ENCODE peak calls at places on chromosome 22, in four cellular contexts. One of them, this sample, is unnamed.

GRCh38 chr22:26589845-26590524 is at the start of gene TPST2:
- DNase-seq in HFFc6: peak
- DNase-seq in stimulated activated CD4-positive, alpha-beta T cell treated with anti-CD3 and anti-CD28 coated beads, Interleukin-2, amount 100 ng/mL, for 24 hours: peak
- DNase-seq in NAMALWA: peak
- DNase-seq in this sample: peak

GRCh38 chr22:48440176-48440575 is 1387.5 kb downstream of the BRD1 start:
- DNase-seq in HFFc6: no peak
- DNase-seq in stimulated activated CD4-positive, alpha-beta T cell treated with anti-CD3 and anti-CD28 coated beads, Interleukin-2, amount 100 ng/mL, for 24 hours: no peak
- DNase-seq in NAMALWA: no peak
- DNase-seq in this sample: no peak

GRCh38 chr22:28799125-28799833 is 1.1 kb downstream of the XBP1 start:
- DNase-seq in HFFc6: peak
- DNase-seq in stimulated activated CD4-positive, alpha-beta T cell treated with anti-CD3 and anti-CD28 coated beads, Interleukin-2, amount 100 ng/mL, for 24 hours: peak
- DNase-seq in NAMALWA: peak
- DNase-seq in this sample: no peak

GRCh38 chr22:46308283-46308988 is 11.8 kb downstream of the GTSE1 start:
- DNase-seq in HFFc6: no peak
- DNase-seq in stimulated activated CD4-positive, alpha-beta T cell treated with anti-CD3 and anti-CD28 coated beads, Interleukin-2, amount 100 ng/mL, for 24 hours: no peak
- DNase-seq in NAMALWA: no peak
- DNase-seq in this sample: no peak

GRCh38 chr22:18022851-18023250 is 1.5 kb downstream of the MICAL3 start:
- DNase-seq in HFFc6: no peak
- DNase-seq in stimulated activated CD4-positive, alpha-beta T cell treated with anti-CD3 and anti-CD28 coated beads, Interleukin-2, amount 100 ng/mL, for 24 hours: no peak
- DNase-seq in NAMALWA: no peak
- DNase-seq in this sample: no peak

GRCh38 chr22:38088723-38089473 is 4.9 kb upstream of the SLC16A8 start:
- DNase-seq in HFFc6: no peak
- DNase-seq in stimulated activated CD4-positive, alpha-beta T cell treated with anti-CD3 and anti-CD28 coated beads, Interleukin-2, amount 100 ng/mL, for 24 hours: no peak
- DNase-seq in NAMALWA: no peak
- DNase-seq in this sample: peak

GRCh38 chr22:44638966-44639739 is 62.9 kb upstream of the PRR5 start:
- DNase-seq in HFFc6: peak
- DNase-seq in stimulated activated CD4-positive, alpha-beta T cell treated with anti-CD3 and anti-CD28 coated beads, Interleukin-2, amount 100 ng/mL, for 24 hours: no peak
- DNase-seq in NAMALWA: no peak
- DNase-seq in this sample: no peak

GRCh38 chr22:28155808-28156207 is 236.8 kb upstream of the PITPNB start:
- DNase-seq in HFFc6: no peak
- DNase-seq in stimulated activated CD4-positive, alpha-beta T cell treated with anti-CD3 and anti-CD28 coated beads, Interleukin-2, amount 100 ng/mL, for 24 hours: no peak
- DNase-seq in NAMALWA: no peak
- DNase-seq in this sample: no peak

GRCh38 chr22:46443850-46444389 is 93.5 kb downstream of the CELSR1 start:
- DNase-seq in HFFc6: no peak
- DNase-seq in stimulated activated CD4-positive, alpha-beta T cell treated with anti-CD3 and anti-CD28 coated beads, Interleukin-2, amount 100 ng/mL, for 24 hours: no peak
- DNase-seq in NAMALWA: no peak
- DNase-seq in this sample: peak

GRCh38 chr22:48955351-48956311 is 872.0 kb downstream of the BRD1 start:
- DNase-seq in HFFc6: no peak
- DNase-seq in stimulated activated CD4-positive, alpha-beta T cell treated with anti-CD3 and anti-CD28 coated beads, Interleukin-2, amount 100 ng/mL, for 24 hours: no peak
- DNase-seq in NAMALWA: no peak
- DNase-seq in this sample: no peak

GRCh38 chr22:35376728-35377472 is 4.0 kb upstream of the HMOX1 start:
- DNase-seq in HFFc6: peak
- DNase-seq in stimulated activated CD4-positive, alpha-beta T cell treated with anti-CD3 and anti-CD28 coated beads, Interleukin-2, amount 100 ng/mL, for 24 hours: peak
- DNase-seq in NAMALWA: peak
- DNase-seq in this sample: peak

GRCh38 chr22:24953294-24954113 is 988 bp downstream of the KIAA1671 start:
- DNase-seq in HFFc6: no peak
- DNase-seq in stimulated activated CD4-positive, alpha-beta T cell treated with anti-CD3 and anti-CD28 coated beads, Interleukin-2, amount 100 ng/mL, for 24 hours: peak
- DNase-seq in NAMALWA: no peak
- DNase-seq in this sample: no peak

GRCh38 chr22:45529966-45530575 is 27.4 kb downstream of the FBLN1 start:
- DNase-seq in HFFc6: peak
- DNase-seq in stimulated activated CD4-positive, alpha-beta T cell treated with anti-CD3 and anti-CD28 coated beads, Interleukin-2, amount 100 ng/mL, for 24 hours: no peak
- DNase-seq in NAMALWA: no peak
- DNase-seq in this sample: no peak

GRCh38 chr22:43783777-43784176 is 28.3 kb downstream of the EFCAB6 start:
- DNase-seq in HFFc6: no peak
- DNase-seq in stimulated activated CD4-positive, alpha-beta T cell treated with anti-CD3 and anti-CD28 coated beads, Interleukin-2, amount 100 ng/mL, for 24 hours: no peak
- DNase-seq in NAMALWA: peak
- DNase-seq in this sample: no peak

GRCh38 chr22:23383491-23384450 is 196.3 kb downstream of the IGLL1 start:
- DNase-seq in HFFc6: no peak
- DNase-seq in stimulated activated CD4-positive, alpha-beta T cell treated with anti-CD3 and anti-CD28 coated beads, Interleukin-2, amount 100 ng/mL, for 24 hours: no peak
- DNase-seq in NAMALWA: no peak
- DNase-seq in this sample: peak

GRCh38 chr22:47201996-47202818 is 439.8 kb downstream of the TBC1D22A start:
- DNase-seq in HFFc6: no peak
- DNase-seq in stimulated activated CD4-positive, alpha-beta T cell treated with anti-CD3 and anti-CD28 coated beads, Interleukin-2, amount 100 ng/mL, for 24 hours: no peak
- DNase-seq in NAMALWA: no peak
- DNase-seq in this sample: no peak

GRCh38 chr22:36445158-36445668 is 36.2 kb downstream of the TXN2 start:
- DNase-seq in HFFc6: peak
- DNase-seq in stimulated activated CD4-positive, alpha-beta T cell treated with anti-CD3 and anti-CD28 coated beads, Interleukin-2, amount 100 ng/mL, for 24 hours: no peak
- DNase-seq in NAMALWA: no peak
- DNase-seq in this sample: no peak

GRCh38 chr22:46047841-46048595 is 71.1 kb upstream of the WNT7B start:
- DNase-seq in HFFc6: no peak
- DNase-seq in stimulated activated CD4-positive, alpha-beta T cell treated with anti-CD3 and anti-CD28 coated beads, Interleukin-2, amount 100 ng/mL, for 24 hours: no peak
- DNase-seq in NAMALWA: no peak
- DNase-seq in this sample: no peak

GRCh38 chr22:44952863-44953790 is 56.7 kb downstream of the PHF21B start:
- DNase-seq in HFFc6: no peak
- DNase-seq in stimulated activated CD4-positive, alpha-beta T cell treated with anti-CD3 and anti-CD28 coated beads, Interleukin-2, amount 100 ng/mL, for 24 hours: no peak
- DNase-seq in NAMALWA: no peak
- DNase-seq in this sample: no peak

GRCh38 chr22:45754822-45755221 is 83.2 kb downstream of the ATXN10 start:
- DNase-seq in HFFc6: no peak
- DNase-seq in stimulated activated CD4-positive, alpha-beta T cell treated with anti-CD3 and anti-CD28 coated beads, Interleukin-2, amount 100 ng/mL, for 24 hours: no peak
- DNase-seq in NAMALWA: no peak
- DNase-seq in this sample: no peak

This sample was measured in iPS-NIHi11.